ENCODE peak calls at places on chromosomes 5 and 9, in five cellular contexts. One of them, this sample, is unnamed.

GRCh38 chr9:127525426-127526188 is 74.3 kb downstream of the LRSAM1 start:
- DNase-seq in choroid plexus epithelial cell: peak
- DNase-seq in NCI-H2107: no peak
- DNase-seq in colonic mucosa: no peak
- DNase-seq in HS-5: no peak
- DNase-seq in this sample: no peak

GRCh38 chr5:55072668-55073067 is 29.8 kb upstream of the GZMA start:
- DNase-seq in choroid plexus epithelial cell: peak
- DNase-seq in NCI-H2107: no peak
- DNase-seq in colonic mucosa: no peak
- DNase-seq in HS-5: no peak
- DNase-seq in this sample: no peak

GRCh38 chr5:105639511-105639910 is 2031.2 kb downstream of the EFNA5 start:
- DNase-seq in choroid plexus epithelial cell: no peak
- DNase-seq in colonic mucosa: no peak
- DNase-seq in NCI-H2107: no peak
- DNase-seq in HS-5: no peak
- DNase-seq in this sample: no peak

GRCh38 chr9:98045234-98046160 is 11.0 kb upstream of the NANS start:
- DNase-seq in colonic mucosa: no peak
- DNase-seq in NCI-H2107: no peak
- DNase-seq in HS-5: no peak
- DNase-seq in choroid plexus epithelial cell: no peak
- DNase-seq in this sample: no peak

GRCh38 chr5:38420246-38420645 is 136.2 kb downstream of the LIFR start:
- DNase-seq in colonic mucosa: no peak
- DNase-seq in HS-5: no peak
- DNase-seq in choroid plexus epithelial cell: peak
- DNase-seq in NCI-H2107: no peak
- DNase-seq in this sample: no peak

GRCh38 chr5:179378441-179379271 is 33.4 kb upstream of the ADAMTS2 start:
- DNase-seq in choroid plexus epithelial cell: peak
- DNase-seq in colonic mucosa: no peak
- DNase-seq in HS-5: no peak
- DNase-seq in NCI-H2107: no peak
- DNase-seq in this sample: peak

GRCh38 chr9:78441396-78441795 is 144.5 kb downstream of the PSAT1 start:
- DNase-seq in NCI-H2107: no peak
- DNase-seq in HS-5: no peak
- DNase-seq in choroid plexus epithelial cell: no peak
- DNase-seq in colonic mucosa: no peak
- DNase-seq in this sample: no peak

GRCh38 chr9:120382453-120382852 is 197.5 kb downstream of the CDK5RAP2 start:
- DNase-seq in NCI-H2107: no peak
- DNase-seq in choroid plexus epithelial cell: no peak
- DNase-seq in colonic mucosa: no peak
- DNase-seq in HS-5: no peak
- DNase-seq in this sample: no peak

GRCh38 chr9:75210215-75210614 is 121.9 kb downstream of the OSTF1 start:
- DNase-seq in choroid plexus epithelial cell: no peak
- DNase-seq in colonic mucosa: no peak
- DNase-seq in NCI-H2107: no peak
- DNase-seq in HS-5: no peak
- DNase-seq in this sample: no peak

GRCh38 chr5:157819502-157820125 is 39.3 kb downstream of the CLINT1 start:
- DNase-seq in NCI-H2107: no peak
- DNase-seq in colonic mucosa: no peak
- DNase-seq in HS-5: no peak
- DNase-seq in choroid plexus epithelial cell: peak
- DNase-seq in this sample: no peak

GRCh38 chr9:137296214-137297059 is 5.6 kb downstream of the NRARP start:
- DNase-seq in colonic mucosa: peak
- DNase-seq in choroid plexus epithelial cell: peak
- DNase-seq in HS-5: no peak
- DNase-seq in NCI-H2107: no peak
- DNase-seq in this sample: no peak

GRCh38 chr5:149397530-149397929 is 18.4 kb upstream of the IL17B start:
- DNase-seq in NCI-H2107: no peak
- DNase-seq in choroid plexus epithelial cell: peak
- DNase-seq in colonic mucosa: no peak
- DNase-seq in HS-5: peak
- DNase-seq in this sample: peak

GRCh38 chr9:118882674-118883073 is 486.6 kb downstream of the BRINP1 start:
- DNase-seq in HS-5: peak
- DNase-seq in colonic mucosa: no peak
- DNase-seq in NCI-H2107: no peak
- DNase-seq in choroid plexus epithelial cell: peak
- DNase-seq in this sample: no peak

GRCh38 chr5:16628376-16628775 is 11.6 kb upstream of the RETREG1 start:
- DNase-seq in HS-5: no peak
- DNase-seq in colonic mucosa: no peak
- DNase-seq in NCI-H2107: no peak
- DNase-seq in choroid plexus epithelial cell: peak
- DNase-seq in this sample: no peak

GRCh38 chr5:124574521-124575436 is 171.7 kb downstream of the ZNF608 start:
- DNase-seq in HS-5: no peak
- DNase-seq in choroid plexus epithelial cell: no peak
- DNase-seq in colonic mucosa: no peak
- DNase-seq in NCI-H2107: no peak
- DNase-seq in this sample: no peak

GRCh38 chr9:127185931-127186781 is 63.7 kb upstream of the ANGPTL2 start:
- DNase-seq in HS-5: peak
- DNase-seq in choroid plexus epithelial cell: peak
- DNase-seq in colonic mucosa: peak
- DNase-seq in NCI-H2107: no peak
- DNase-seq in this sample: peak